ENCODE peak calls at places on chromosomes 1 and 21, in seven cellular contexts. I is left cardiac atrium; B is EH; Z is CD4-positive, CD25-positive, alpha-beta regulatory T cell; P is stimulated activated naive CD4-positive, alpha-beta T cell; M is stimulated activated CD4-positive, alpha-beta T cell treated with anti-CD3 and anti-CD28 coated beads, Interleukin-2, amount 100 ng/mL, for 48 hours; Y is suprapubic skin. D is an unnamed sample.

GRCh38 chr1:76278711-76279386 is 204.3 kb downstream of the ST6GALNAC3 start:
- DNase-seq in I (no peak), B (peak), Z (no peak), P (no peak), M (no peak), Y (no peak), D (no peak)

GRCh38 chr1:53500184-53501064 is 41.2 kb downstream of the DMRTB1 start:
- DNase-seq in I (no peak), B (no peak), Z (no peak), P (no peak), M (no peak), Y (no peak), D (no peak)

GRCh38 chr21:42038826-42039425 is 28.8 kb upstream of the ZBTB21 start:
- DNase-seq in I (no peak), B (peak), Z (no peak), P (no peak), M (no peak), Y (no peak), D (peak)

GRCh38 chr1:25145775-25146381 is 86.4 kb downstream of the SYF2 start:
- DNase-seq in I (no peak), B (no peak), Z (no peak), P (no peak), M (no peak), Y (no peak), D (no peak)

GRCh38 chr1:35894183-35894582 is 11.2 kb downstream of the AGO1 start:
- DNase-seq in I (no peak), B (peak), Z (no peak), P (no peak), M (no peak), Y (no peak), D (peak)

GRCh38 chr1:55249646-55250398 is 34.7 kb upstream of the USP24 start:
- DNase-seq in I (no peak), B (no peak), Z (no peak), P (no peak), M (no peak), Y (no peak), D (no peak)

GRCh38 chr1:24553931-24554330 is 2.0 kb upstream of the NCMAP start:
- DNase-seq in I (no peak), B (no peak), Z (no peak), P (no peak), M (no peak), Y (no peak), D (no peak)

GRCh38 chr1:50735443-50735842 is 224.6 kb downstream of the FAF1 start:
- DNase-seq in I (no peak), B (peak), Z (peak), P (no peak), M (no peak), Y (no peak), D (peak)

GRCh38 chr1:20483833-20484525 is 2.0 kb downstream of the CAMK2N1 start:
- DNase-seq in I (peak), B (peak), Z (no peak), P (no peak), M (no peak), Y (no peak), D (peak)

D was measured in M059J.